ENCODE peak calls at places on chromosome 1, in four cellular contexts. C, G, B and S are unnamed samples.

GRCh38 chr1:28973850-28974841 is 59.8 kb downstream of the EPB41 start:
- DNase-seq in C (no peak), G (no peak), B (no peak), S (no peak)

GRCh38 chr1:191495040-191495439 is 663.2 kb upstream of the RGS18 start:
- DNase-seq in C (no peak), G (no peak), B (no peak), S (no peak)

GRCh38 chr1:224312025-224312424 is 17.9 kb downstream of the NVL start:
- DNase-seq in C (no peak), G (no peak), B (no peak), S (no peak)

GRCh38 chr1:200471739-200472138 is 61.9 kb upstream of the ZNF281 start:
- DNase-seq in C (no peak), G (no peak), B (no peak), S (no peak)

GRCh38 chr1:10631811-10632481 is 157.2 kb downstream of the PEX14 start:
- DNase-seq in C (no peak), G (no peak), B (no peak), S (no peak)

GRCh38 chr1:192810253-192810880 is 1.5 kb downstream of the RGS2 start:
- DNase-seq in C (peak; percentile 70), G (no peak), B (no peak), S (peak; percentile 80)

GRCh38 chr1:240342251-240342625 is 250.6 kb downstream of the FMN2 start:
- DNase-seq in C (no peak), G (no peak), B (no peak), S (no peak)

GRCh38 chr1:8127201-8127641 is 101.1 kb upstream of the ERRFI1 start:
- DNase-seq in C (no peak), G (no peak), B (no peak), S (no peak)

GRCh38 chr1:41497056-41497440 is 12.6 kb upstream of the EDN2 start:
- DNase-seq in C (no peak), G (no peak), B (no peak), S (no peak)

GRCh38 chr1:167052389-167052788 is 37.8 kb downstream of the GPA33 start:
- DNase-seq in C (peak; percentile 47), G (peak; percentile 76), B (no peak), S (no peak)

GRCh38 chr1:51912881-51913280 is 34.4 kb upstream of the NRDC start:
- DNase-seq in C (no peak), G (no peak), B (no peak), S (no peak)

GRCh38 chr1:200082329-200082728 is 54.8 kb downstream of the NR5A2 start:
- DNase-seq in C (no peak), G (no peak), B (no peak), S (no peak)

GRCh38 chr1:24302209-24302611 is 16.9 kb upstream of the GRHL3 start:
- DNase-seq in C (no peak), G (no peak), B (no peak), S (no peak)

GRCh38 chr1:91555074-91555730 is 54.6 kb downstream of the CDC7 start:
- DNase-seq in C (no peak), G (no peak), B (no peak), S (no peak)

GRCh38 chr1:84090447-84091244 is 53.4 kb upstream of the PRKACB start:
- DNase-seq in C (no peak), G (no peak), B (no peak), S (peak; percentile 24)

GRCh38 chr1:39205102-39205780 is 746 bp downstream of the MACF1 start:
- DNase-seq in C (no peak), G (no peak), B (peak; percentile 54), S (peak; percentile 83)

GRCh38 chr1:8910914-8911313 is 32.4 kb upstream of the ENO1 start:
- DNase-seq in C (no peak), G (no peak), B (no peak), S (no peak)